ENCODE peak calls at places on chromosome 5, in five cellular contexts. One of them, this sample, is unnamed.

GRCh38 chr5:65989115-65989514 is 62.7 kb downstream of the ERBIN start:
- DNase-seq in CD8-positive, alpha-beta T cell: no peak
- DNase-seq in fibroblast of pulmonary artery: no peak
- DNase-seq in upper lobe of left lung: no peak
- DNase-seq in pancreas: no peak
- DNase-seq in this sample: no peak

GRCh38 chr5:120568716-120569115 is 104.6 kb downstream of the PRR16 start:
- DNase-seq in CD8-positive, alpha-beta T cell: no peak
- DNase-seq in fibroblast of pulmonary artery: peak
- DNase-seq in upper lobe of left lung: no peak
- DNase-seq in pancreas: no peak
- DNase-seq in this sample: no peak

GRCh38 chr5:135887881-135888614 is 7.6 kb downstream of the IL9 start:
- DNase-seq in CD8-positive, alpha-beta T cell: no peak
- DNase-seq in fibroblast of pulmonary artery: peak
- DNase-seq in upper lobe of left lung: no peak
- DNase-seq in pancreas: no peak
- DNase-seq in this sample: no peak

GRCh38 chr5:2550479-2550878 is 201.0 kb downstream of the IRX2 start:
- DNase-seq in CD8-positive, alpha-beta T cell: no peak
- DNase-seq in fibroblast of pulmonary artery: no peak
- DNase-seq in upper lobe of left lung: no peak
- DNase-seq in pancreas: no peak
- DNase-seq in this sample: no peak

GRCh38 chr5:6193315-6193714 is 185.0 kb downstream of the MED10 start:
- DNase-seq in CD8-positive, alpha-beta T cell: no peak
- DNase-seq in fibroblast of pulmonary artery: no peak
- DNase-seq in upper lobe of left lung: no peak
- DNase-seq in pancreas: no peak
- DNase-seq in this sample: no peak

GRCh38 chr5:93594591-93595419 is 11.8 kb downstream of the NR2F1 start:
- DNase-seq in CD8-positive, alpha-beta T cell: no peak
- DNase-seq in fibroblast of pulmonary artery: no peak
- DNase-seq in upper lobe of left lung: peak
- DNase-seq in pancreas: no peak
- DNase-seq in this sample: no peak

GRCh38 chr5:136629125-136629790 is 263.9 kb upstream of the TRPC7 start:
- DNase-seq in CD8-positive, alpha-beta T cell: no peak
- DNase-seq in fibroblast of pulmonary artery: no peak
- DNase-seq in upper lobe of left lung: no peak
- DNase-seq in pancreas: no peak
- DNase-seq in this sample: peak

GRCh38 chr5:20105915-20106314 is 117.9 kb upstream of the CDH18 start:
- DNase-seq in CD8-positive, alpha-beta T cell: no peak
- DNase-seq in fibroblast of pulmonary artery: no peak
- DNase-seq in upper lobe of left lung: no peak
- DNase-seq in pancreas: no peak
- DNase-seq in this sample: no peak

GRCh38 chr5:125583291-125583690 is 836.9 kb upstream of the ZNF608 start:
- DNase-seq in CD8-positive, alpha-beta T cell: no peak
- DNase-seq in fibroblast of pulmonary artery: no peak
- DNase-seq in upper lobe of left lung: no peak
- DNase-seq in pancreas: no peak
- DNase-seq in this sample: no peak

GRCh38 chr5:181173420-181174342 is 26.3 kb downstream of the OR2V2 start:
- DNase-seq in CD8-positive, alpha-beta T cell: peak
- DNase-seq in fibroblast of pulmonary artery: peak
- DNase-seq in upper lobe of left lung: no peak
- DNase-seq in pancreas: no peak
- DNase-seq in this sample: no peak

GRCh38 chr5:23466401-23466886 is 41.0 kb upstream of the PRDM9 start:
- DNase-seq in CD8-positive, alpha-beta T cell: no peak
- DNase-seq in fibroblast of pulmonary artery: peak
- DNase-seq in upper lobe of left lung: no peak
- DNase-seq in pancreas: no peak
- DNase-seq in this sample: no peak

GRCh38 chr5:115487750-115488149 is 56.8 kb downstream of the FEM1C start:
- DNase-seq in CD8-positive, alpha-beta T cell: no peak
- DNase-seq in fibroblast of pulmonary artery: no peak
- DNase-seq in upper lobe of left lung: no peak
- DNase-seq in pancreas: no peak
- DNase-seq in this sample: no peak

GRCh38 chr5:164358531-164359259 is 853.3 kb downstream of the MAT2B start:
- DNase-seq in CD8-positive, alpha-beta T cell: no peak
- DNase-seq in fibroblast of pulmonary artery: peak
- DNase-seq in upper lobe of left lung: no peak
- DNase-seq in pancreas: no peak
- DNase-seq in this sample: no peak

GRCh38 chr5:102596113-102596512 is 97.3 kb upstream of the SLCO6A1 start:
- DNase-seq in CD8-positive, alpha-beta T cell: no peak
- DNase-seq in fibroblast of pulmonary artery: no peak
- DNase-seq in upper lobe of left lung: no peak
- DNase-seq in pancreas: no peak
- DNase-seq in this sample: no peak

GRCh38 chr5:175698401-175699115 is 40.7 kb downstream of the HRH2 start:
- DNase-seq in CD8-positive, alpha-beta T cell: no peak
- DNase-seq in fibroblast of pulmonary artery: no peak
- DNase-seq in upper lobe of left lung: no peak
- DNase-seq in pancreas: no peak
- DNase-seq in this sample: no peak

GRCh38 chr5:172421020-172421419 is 33.3 kb downstream of the SH3PXD2B start:
- DNase-seq in CD8-positive, alpha-beta T cell: no peak
- DNase-seq in fibroblast of pulmonary artery: no peak
- DNase-seq in upper lobe of left lung: no peak
- DNase-seq in pancreas: no peak
- DNase-seq in this sample: no peak

GRCh38 chr5:36569456-36569855 is 37.0 kb upstream of the SLC1A3 start:
- DNase-seq in CD8-positive, alpha-beta T cell: no peak
- DNase-seq in fibroblast of pulmonary artery: peak
- DNase-seq in upper lobe of left lung: no peak
- DNase-seq in pancreas: no peak
- DNase-seq in this sample: no peak

GRCh38 chr5:164353155-164353554 is 847.7 kb downstream of the MAT2B start:
- DNase-seq in CD8-positive, alpha-beta T cell: no peak
- DNase-seq in fibroblast of pulmonary artery: peak
- DNase-seq in upper lobe of left lung: no peak
- DNase-seq in pancreas: no peak
- DNase-seq in this sample: no peak

GRCh38 chr5:143433680-143434079 is 30.2 kb upstream of the NR3C1 start:
- DNase-seq in CD8-positive, alpha-beta T cell: no peak
- DNase-seq in fibroblast of pulmonary artery: no peak
- DNase-seq in upper lobe of left lung: no peak
- DNase-seq in pancreas: no peak
- DNase-seq in this sample: no peak

GRCh38 chr5:143432658-143433239 is 29.3 kb upstream of the NR3C1 start:
- DNase-seq in CD8-positive, alpha-beta T cell: no peak
- DNase-seq in fibroblast of pulmonary artery: no peak
- DNase-seq in upper lobe of left lung: no peak
- DNase-seq in pancreas: no peak
- DNase-seq in this sample: no peak

GRCh38 chr5:143434261-143435206 is 31.0 kb upstream of the NR3C1 start:
- DNase-seq in CD8-positive, alpha-beta T cell: peak
- DNase-seq in fibroblast of pulmonary artery: no peak
- DNase-seq in upper lobe of left lung: no peak
- DNase-seq in pancreas: no peak
- DNase-seq in this sample: no peak

GRCh38 chr5:143436871-143437270 is 33.4 kb upstream of the NR3C1 start:
- DNase-seq in CD8-positive, alpha-beta T cell: no peak
- DNase-seq in fibroblast of pulmonary artery: no peak
- DNase-seq in upper lobe of left lung: no peak
- DNase-seq in pancreas: no peak
- DNase-seq in this sample: no peak

DNA sequence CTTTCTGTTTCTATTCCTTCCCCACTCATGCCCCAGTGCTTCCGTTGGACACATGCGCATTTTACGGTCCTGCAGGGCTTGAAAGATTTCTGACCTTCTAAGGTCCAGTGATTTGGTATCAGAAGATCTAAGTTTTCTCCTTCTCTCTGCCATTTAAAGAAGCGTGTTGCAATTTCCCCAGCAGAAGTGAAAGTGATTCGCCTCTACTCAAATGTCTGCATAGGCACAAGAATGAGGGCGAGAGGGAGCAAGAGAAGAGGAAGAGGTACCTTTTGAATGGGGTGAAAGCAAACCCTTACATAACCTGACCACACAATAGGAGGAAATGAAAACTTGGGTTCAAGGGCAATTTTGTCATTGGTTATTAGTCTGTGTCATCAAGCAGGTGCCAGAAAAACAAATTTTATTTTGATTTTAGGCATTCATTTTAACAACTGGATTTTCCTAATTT is 31.7 kb upstream of the NR3C1 start:
- DNase-seq in CD8-positive, alpha-beta T cell: peak
- DNase-seq in fibroblast of pulmonary artery: peak
- DNase-seq in upper lobe of left lung: no peak
- DNase-seq in pancreas: no peak
- DNase-seq in this sample: no peak
- H3K4me3 ChIP-seq in CD8-positive, alpha-beta T cell: peak
- H3K4me3 ChIP-seq in fibroblast of pulmonary artery: no peak
- H3K4me3 ChIP-seq in upper lobe of left lung: peak
- H3K4me3 ChIP-seq in pancreas: no peak
- H3K4me3 ChIP-seq in this sample: no peak

GRCh38 chr5:63141582-63141981 is 563.0 kb downstream of the LRRC70 start:
- DNase-seq in CD8-positive, alpha-beta T cell: no peak
- DNase-seq in fibroblast of pulmonary artery: no peak
- DNase-seq in upper lobe of left lung: no peak
- DNase-seq in pancreas: no peak
- DNase-seq in this sample: no peak

DNA sequence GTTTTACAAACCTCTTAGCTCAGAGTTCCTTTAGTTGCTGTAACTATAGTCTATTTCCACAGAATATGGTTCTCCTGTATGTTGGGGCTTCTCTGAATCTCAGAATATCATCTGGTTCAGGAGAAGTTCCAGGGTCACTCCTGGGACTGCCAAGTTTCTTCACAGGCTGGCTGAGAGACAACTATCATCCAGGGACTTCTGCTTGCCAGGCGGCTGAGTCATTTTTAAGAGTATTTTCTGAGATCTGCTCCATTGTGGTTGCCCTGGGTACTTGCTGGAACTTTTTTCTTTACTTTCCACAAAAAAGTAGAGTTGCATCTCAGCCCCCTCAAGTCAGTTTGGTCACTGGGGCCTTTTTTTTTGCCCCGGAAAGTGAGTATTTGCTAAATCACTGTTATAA is 566.5 kb downstream of the LRRC70 start:
- DNase-seq in CD8-positive, alpha-beta T cell: no peak
- DNase-seq in fibroblast of pulmonary artery: no peak
- DNase-seq in upper lobe of left lung: no peak
- DNase-seq in pancreas: no peak
- DNase-seq in this sample: no peak
- H3K4me3 ChIP-seq in CD8-positive, alpha-beta T cell: no peak
- H3K4me3 ChIP-seq in fibroblast of pulmonary artery: no peak
- H3K4me3 ChIP-seq in upper lobe of left lung: no peak
- H3K4me3 ChIP-seq in pancreas: no peak
- H3K4me3 ChIP-seq in this sample: no peak

GRCh38 chr5:140214831-140215230 is 39.8 kb downstream of the CYSTM1 start:
- DNase-seq in CD8-positive, alpha-beta T cell: no peak
- DNase-seq in fibroblast of pulmonary artery: peak
- DNase-seq in upper lobe of left lung: no peak
- DNase-seq in pancreas: peak
- DNase-seq in this sample: no peak
- H3K4me3 ChIP-seq in CD8-positive, alpha-beta T cell: no peak
- H3K4me3 ChIP-seq in fibroblast of pulmonary artery: no peak
- H3K4me3 ChIP-seq in upper lobe of left lung: no peak
- H3K4me3 ChIP-seq in pancreas: no peak
- H3K4me3 ChIP-seq in this sample: no peak

DNA sequence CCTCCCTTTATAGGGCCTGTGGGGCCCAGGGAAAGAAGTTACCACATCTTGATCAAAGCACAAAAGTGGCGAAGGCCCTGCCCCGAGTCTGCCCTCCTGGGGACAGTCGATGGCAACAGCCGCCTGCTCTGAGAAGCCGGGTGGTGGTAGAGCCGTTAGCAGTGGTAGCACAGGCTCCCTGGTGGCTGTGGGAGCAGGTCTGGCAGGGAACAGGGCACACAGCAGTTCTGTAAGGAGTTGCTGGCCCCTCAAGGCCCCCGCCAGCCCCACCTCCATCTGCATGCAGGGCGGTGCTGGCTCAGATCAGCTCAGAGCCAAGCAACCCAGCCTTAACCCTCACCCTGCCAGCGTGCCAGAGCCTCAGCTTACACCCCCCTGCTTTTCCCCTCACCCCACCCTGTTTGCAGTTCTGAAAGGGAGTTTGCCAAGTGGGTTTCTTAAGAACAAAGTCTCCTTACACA is 12.0 kb downstream of the ACSL6 start:
- DNase-seq in CD8-positive, alpha-beta T cell: no peak
- DNase-seq in fibroblast of pulmonary artery: no peak
- DNase-seq in upper lobe of left lung: no peak
- DNase-seq in pancreas: no peak
- DNase-seq in this sample: no peak
- H3K4me3 ChIP-seq in CD8-positive, alpha-beta T cell: no peak
- H3K4me3 ChIP-seq in fibroblast of pulmonary artery: no peak
- H3K4me3 ChIP-seq in upper lobe of left lung: no peak
- H3K4me3 ChIP-seq in pancreas: no peak
- H3K4me3 ChIP-seq in this sample: peak

GRCh38 chr5:151578326-151579025 is 12.7 kb downstream of the FAT2 start:
- DNase-seq in CD8-positive, alpha-beta T cell: no peak
- DNase-seq in fibroblast of pulmonary artery: no peak
- DNase-seq in upper lobe of left lung: no peak
- DNase-seq in pancreas: no peak
- DNase-seq in this sample: no peak

GRCh38 chr5:151580858-151581257 is 10.3 kb downstream of the FAT2 start:
- DNase-seq in CD8-positive, alpha-beta T cell: no peak
- DNase-seq in fibroblast of pulmonary artery: no peak
- DNase-seq in upper lobe of left lung: no peak
- DNase-seq in pancreas: no peak
- DNase-seq in this sample: no peak

GRCh38 chr5:151580239-151580638 is 10.9 kb downstream of the FAT2 start:
- DNase-seq in CD8-positive, alpha-beta T cell: no peak
- DNase-seq in fibroblast of pulmonary artery: no peak
- DNase-seq in upper lobe of left lung: no peak
- DNase-seq in pancreas: no peak
- DNase-seq in this sample: no peak

GRCh38 chr5:151574597-151574996 is 16.5 kb downstream of the FAT2 start:
- DNase-seq in CD8-positive, alpha-beta T cell: no peak
- DNase-seq in fibroblast of pulmonary artery: no peak
- DNase-seq in upper lobe of left lung: no peak
- DNase-seq in pancreas: no peak
- DNase-seq in this sample: no peak

DNA sequence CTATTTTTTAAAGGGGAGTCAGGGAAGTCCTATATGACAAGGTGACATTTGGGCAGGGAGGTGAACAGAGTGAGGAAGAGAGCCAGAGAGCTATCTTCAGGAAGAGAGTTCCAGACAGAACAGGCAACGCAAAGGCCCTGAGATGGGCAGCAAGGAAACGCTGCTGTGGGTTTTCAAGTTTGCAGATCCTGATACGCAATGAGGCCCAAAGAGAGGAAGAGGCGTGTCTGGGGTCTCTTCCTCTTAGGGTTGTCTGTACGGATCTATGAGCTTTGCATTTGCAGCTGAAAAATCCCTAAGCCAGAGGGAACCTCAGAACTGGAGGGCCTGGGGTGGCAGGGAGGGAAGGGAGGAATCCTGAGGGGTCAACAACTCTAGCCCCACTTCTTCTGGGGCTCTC is 13.6 kb downstream of the FAT2 start:
- DNase-seq in CD8-positive, alpha-beta T cell: no peak
- DNase-seq in fibroblast of pulmonary artery: no peak
- DNase-seq in upper lobe of left lung: no peak
- DNase-seq in pancreas: no peak
- DNase-seq in this sample: no peak
- H3K4me3 ChIP-seq in CD8-positive, alpha-beta T cell: no peak
- H3K4me3 ChIP-seq in fibroblast of pulmonary artery: no peak
- H3K4me3 ChIP-seq in upper lobe of left lung: no peak
- H3K4me3 ChIP-seq in pancreas: no peak
- H3K4me3 ChIP-seq in this sample: no peak

This sample was measured in dorsolateral prefrontal cortex.